ENCODE peak calls at places on chromosomes 5 and 9, in five cellular contexts. Z, V, M, N and F are unnamed samples.

GRCh38 chr5:180007582-180007981 is 64.0 kb downstream of the RNF130 start:
- DNase-seq in V (no peak), M (no peak), N (no peak), Z (no peak), F (no peak)

GRCh38 chr5:31133488-31133887 is 60.0 kb upstream of the CDH6 start:
- DNase-seq in M (no peak), N (peak), V (no peak), Z (peak), F (no peak)

GRCh38 chr9:70093944-70094343 is 50.3 kb downstream of the MAMDC2 start:
- DNase-seq in M (peak), Z (peak), N (peak), V (no peak), F (no peak)

GRCh38 chr5:65742565-65743231 is 20.7 kb downstream of the NLN start:
- DNase-seq in M (peak), N (peak), V (no peak), Z (peak), F (peak)

GRCh38 chr9:129773262-129774048 is 20.6 kb upstream of the PTGES start:
- DNase-seq in Z (peak), M (peak), N (peak), V (no peak), F (peak)

GRCh38 chr5:3310551-3311340 is 284.9 kb upstream of the IRX1 start:
- DNase-seq in V (no peak), M (peak), Z (no peak), N (peak), F (peak)

GRCh38 chr9:115691686-115692085 is 461.9 kb upstream of the PAPPA start:
- DNase-seq in V (no peak), Z (peak), M (peak), N (peak), F (peak)

GRCh38 chr9:32291370-32291769 is 93.1 kb upstream of the ACO1 start:
- DNase-seq in M (no peak), N (no peak), V (no peak), Z (no peak), F (no peak)